ENCODE peak calls at places on chromosomes 16 and 17, in four cellular contexts. One of them, this sample, is unnamed.

GRCh38 chr17:75516619-75517276 is 420 bp downstream of the TSEN54 start:
- DNase-seq in ovary: peak; percentile 44
- DNase-seq in transverse colon: peak; percentile 41
- DNase-seq in psoas muscle: no peak
- DNase-seq in this sample: peak; percentile 88

GRCh38 chr17:66807182-66807581 is 27.7 kb upstream of the CACNG5 start:
- DNase-seq in ovary: no peak
- DNase-seq in transverse colon: no peak
- DNase-seq in psoas muscle: no peak
- DNase-seq in this sample: peak; percentile 80

GRCh38 chr17:48625502-48626201 is 506 bp downstream of the HOXB9 start:
- DNase-seq in ovary: no peak
- DNase-seq in transverse colon: peak; percentile 89
- DNase-seq in psoas muscle: no peak
- DNase-seq in this sample: no peak

GRCh38 chr16:87044829-87045228 is 272.4 kb downstream of the C16orf95 start:
- DNase-seq in ovary: no peak
- DNase-seq in transverse colon: no peak
- DNase-seq in psoas muscle: no peak
- DNase-seq in this sample: no peak

GRCh38 chr17:75561927-75562603 is 25.5 kb upstream of the MYO15B start:
- DNase-seq in ovary: no peak
- DNase-seq in transverse colon: no peak
- DNase-seq in psoas muscle: no peak
- DNase-seq in this sample: no peak

GRCh38 chr17:64216030-64216384 is 47.1 kb downstream of the TEX2 start:
- DNase-seq in ovary: no peak
- DNase-seq in transverse colon: no peak
- DNase-seq in psoas muscle: no peak
- DNase-seq in this sample: no peak

GRCh38 chr17:20223808-20224328 is 214.7 kb downstream of the SPECC1 start:
- DNase-seq in ovary: no peak
- DNase-seq in transverse colon: no peak
- DNase-seq in psoas muscle: no peak
- DNase-seq in this sample: no peak

GRCh38 chr17:58605986-58606385 is 85.9 kb downstream of the TEX14 start:
- DNase-seq in ovary: no peak
- DNase-seq in transverse colon: no peak
- DNase-seq in psoas muscle: no peak
- DNase-seq in this sample: no peak

GRCh38 chr17:39757931-39758873 is 20.5 kb downstream of the GRB7 start:
- DNase-seq in ovary: no peak
- DNase-seq in transverse colon: peak; percentile 26
- DNase-seq in psoas muscle: no peak
- DNase-seq in this sample: no peak

GRCh38 chr16:81265658-81266451 is 27.4 kb downstream of the BCO1 start:
- DNase-seq in ovary: peak; percentile 89
- DNase-seq in transverse colon: peak; percentile 85
- DNase-seq in psoas muscle: peak; percentile 75
- DNase-seq in this sample: no peak

GRCh38 chr16:19167710-19168172 is 299 bp upstream of the SYT17 start:
- DNase-seq in ovary: peak; percentile 25
- DNase-seq in transverse colon: peak; percentile 83
- DNase-seq in psoas muscle: peak; percentile 74
- DNase-seq in this sample: peak; percentile 74

GRCh38 chr16:65154321-65154720 is 32.5 kb upstream of the CDH11 start:
- DNase-seq in ovary: no peak
- DNase-seq in transverse colon: no peak
- DNase-seq in psoas muscle: no peak
- DNase-seq in this sample: no peak

GRCh38 chr16:8928467-8928957 is 35.2 kb downstream of the USP7 start:
- DNase-seq in ovary: peak; percentile 39
- DNase-seq in transverse colon: no peak
- DNase-seq in psoas muscle: no peak
- DNase-seq in this sample: no peak

GRCh38 chr16:30700491-30700890 is 1.5 kb downstream of the SRCAP start:
- DNase-seq in ovary: no peak
- DNase-seq in transverse colon: no peak
- DNase-seq in psoas muscle: no peak
- DNase-seq in this sample: no peak

GRCh38 chr17:18315498-18316360 is 636 bp downstream of the SMCR8 start:
- DNase-seq in ovary: no peak
- DNase-seq in transverse colon: peak; percentile 23
- DNase-seq in psoas muscle: no peak
- DNase-seq in this sample: no peak

GRCh38 chr17:75295220-75296158 is 6.3 kb upstream of the SLC25A19 start:
- DNase-seq in ovary: no peak
- DNase-seq in transverse colon: peak; percentile 38
- DNase-seq in psoas muscle: no peak
- DNase-seq in this sample: no peak

GRCh38 chr17:48818361-48818841 is 1.4 kb upstream of the TTLL6 start:
- DNase-seq in ovary: no peak
- DNase-seq in transverse colon: no peak
- DNase-seq in psoas muscle: no peak
- DNase-seq in this sample: no peak

GRCh38 chr16:28597692-28598261 is 927 bp upstream of the SULT1A2 start:
- DNase-seq in ovary: no peak
- DNase-seq in transverse colon: no peak
- DNase-seq in psoas muscle: no peak
- DNase-seq in this sample: peak; percentile 34

GRCh38 chr16:19601083-19601976 is 45.8 kb downstream of the VPS35L start:
- DNase-seq in ovary: peak; percentile 63
- DNase-seq in transverse colon: peak; percentile 13
- DNase-seq in psoas muscle: no peak
- DNase-seq in this sample: no peak

GRCh38 chr16:70470927-70471341 is 16.5 kb downstream of the FCSK start:
- DNase-seq in ovary: no peak
- DNase-seq in transverse colon: peak; percentile 26
- DNase-seq in psoas muscle: no peak
- DNase-seq in this sample: peak; percentile 28

GRCh38 chr17:52947418-52947817 is 788.9 kb upstream of the CA10 start:
- DNase-seq in ovary: no peak
- DNase-seq in transverse colon: no peak
- DNase-seq in psoas muscle: no peak
- DNase-seq in this sample: no peak

GRCh38 chr16:49578435-49579024 is 204.9 kb downstream of the C16orf78 start:
- DNase-seq in ovary: no peak
- DNase-seq in transverse colon: no peak
- DNase-seq in psoas muscle: no peak
- DNase-seq in this sample: no peak

GRCh38 chr16:78045865-78046581 is 23.7 kb downstream of the CLEC3A start:
- DNase-seq in ovary: peak; percentile 22
- DNase-seq in transverse colon: peak; percentile 41
- DNase-seq in psoas muscle: no peak
- DNase-seq in this sample: peak; percentile 92

GRCh38 chr17:73305845-73306836 is 5.7 kb downstream of the CDC42EP4 start:
- DNase-seq in ovary: no peak
- DNase-seq in transverse colon: no peak
- DNase-seq in psoas muscle: no peak
- DNase-seq in this sample: no peak

GRCh38 chr17:73302189-73302588 is 9.6 kb downstream of the CDC42EP4 start:
- DNase-seq in ovary: no peak
- DNase-seq in transverse colon: no peak
- DNase-seq in psoas muscle: no peak
- DNase-seq in this sample: no peak

GRCh38 chr17:73307130-73307529 is 4.7 kb downstream of the CDC42EP4 start:
- DNase-seq in ovary: no peak
- DNase-seq in transverse colon: peak; percentile 55
- DNase-seq in psoas muscle: no peak
- DNase-seq in this sample: peak; percentile 71

GRCh38 chr17:73304438-73304837 is 7.4 kb downstream of the CDC42EP4 start:
- DNase-seq in ovary: no peak
- DNase-seq in transverse colon: no peak
- DNase-seq in psoas muscle: no peak
- DNase-seq in this sample: no peak

DNA sequence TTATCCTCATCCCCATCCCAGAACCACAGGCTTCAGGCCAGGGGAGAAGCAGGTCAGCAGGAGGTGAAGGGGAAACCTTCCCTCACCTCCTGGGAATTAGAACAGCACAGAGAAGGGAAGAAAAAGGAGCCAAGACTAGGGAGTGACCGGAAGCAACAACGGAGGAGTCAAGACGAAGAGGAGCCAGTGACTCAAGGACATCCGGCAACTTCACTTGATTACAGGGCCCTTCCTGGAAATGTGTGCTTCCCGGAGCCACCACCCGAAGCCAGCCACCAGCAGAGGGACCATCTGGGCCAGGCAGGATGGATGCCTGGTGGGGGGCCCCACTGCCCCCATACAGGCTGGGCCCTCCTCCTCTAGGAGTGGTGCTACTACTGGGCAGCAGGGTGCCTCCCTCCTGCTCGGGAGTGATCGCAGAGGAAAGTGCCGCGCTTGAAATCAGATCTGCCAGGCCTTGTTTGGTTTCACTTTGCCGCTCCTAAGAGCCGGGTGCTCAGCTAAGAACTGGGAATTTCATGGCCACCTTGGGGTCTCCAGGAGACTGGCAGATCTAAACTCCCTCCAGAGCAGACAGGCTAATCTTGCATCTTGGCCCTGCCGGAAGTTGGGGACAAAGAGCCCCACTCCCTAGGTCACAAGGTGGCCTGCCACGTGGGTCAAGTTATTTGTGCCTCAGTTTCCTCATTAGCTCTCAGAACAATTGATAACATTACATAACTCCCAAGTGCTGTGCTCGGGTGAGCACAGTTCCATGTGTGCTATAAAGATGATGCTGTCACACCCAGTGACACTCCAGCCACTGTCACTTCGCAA is 6.6 kb downstream of the CDC42EP4 start:
- DNase-seq in ovary: peak; percentile 75
- DNase-seq in transverse colon: peak; percentile 65
- DNase-seq in psoas muscle: peak; percentile 79
- DNase-seq in this sample: peak; percentile 53
- H3K4me1 ChIP-seq in ovary: peaks cover 36% of the 10 kb centered on the region
- H3K4me1 ChIP-seq in transverse colon: peaks cover 94% of the 10 kb centered on the region
- H3K4me1 ChIP-seq in psoas muscle: peaks cover 39% of the 10 kb centered on the region
- H3K4me1 ChIP-seq in this sample: peaks cover 63% of the 10 kb centered on the region

GRCh38 chr16:2769100-2769529 is 8.0 kb downstream of the ELOB start:
- DNase-seq in ovary: no peak
- DNase-seq in transverse colon: no peak
- DNase-seq in psoas muscle: peak; percentile 58
- DNase-seq in this sample: no peak

GRCh38 chr16:2770781-2771111 is 6.3 kb downstream of the ELOB start:
- DNase-seq in ovary: no peak
- DNase-seq in transverse colon: no peak
- DNase-seq in psoas muscle: no peak
- DNase-seq in this sample: no peak

GRCh38 chr16:2769675-2770056 is 7.4 kb downstream of the ELOB start:
- DNase-seq in ovary: no peak
- DNase-seq in transverse colon: peak; percentile 89
- DNase-seq in psoas muscle: peak; percentile 59
- DNase-seq in this sample: no peak

GRCh38 chr16:2771496-2772402 is 5.3 kb downstream of the ELOB start:
- DNase-seq in ovary: no peak
- DNase-seq in transverse colon: no peak
- DNase-seq in psoas muscle: no peak
- DNase-seq in this sample: no peak

GRCh38 chr16:2770057-2770780 is 6.9 kb downstream of the ELOB start:
- DNase-seq in ovary: no peak
- DNase-seq in transverse colon: no peak
- DNase-seq in psoas muscle: peak; percentile 50
- DNase-seq in this sample: no peak
- TF ChIP-seq CTCF in ovary: no peak
- TF ChIP-seq CTCF in transverse colon: no peak
- TF ChIP-seq CTCF in psoas muscle: no peak
- TF ChIP-seq CTCF in this sample: no peak

GRCh38 chr16:68300736-68301459 is 9.8 kb downstream of the SLC7A6OS start:
- DNase-seq in ovary: no peak
- DNase-seq in transverse colon: no peak
- DNase-seq in psoas muscle: no peak
- DNase-seq in this sample: no peak
- H3K36me3 ChIP-seq in ovary: no peaks in the 10 kb centered on the region
- H3K36me3 ChIP-seq in transverse colon: peaks cover 4% of the 10 kb centered on the region
- H3K36me3 ChIP-seq in psoas muscle: peaks cover 9% of the 10 kb centered on the region
- H3K36me3 ChIP-seq in this sample: no peaks in the 10 kb centered on the region

GRCh38 chr16:84225571-84225970 is 14.2 kb downstream of the KCNG4 start:
- DNase-seq in ovary: no peak
- DNase-seq in transverse colon: no peak
- DNase-seq in psoas muscle: no peak
- DNase-seq in this sample: no peak
- H3K4me1 ChIP-seq in ovary: peaks cover 7% of the 10 kb centered on the region
- H3K4me1 ChIP-seq in transverse colon: peaks cover 11% of the 10 kb centered on the region
- H3K4me1 ChIP-seq in psoas muscle: peaks cover 2% of the 10 kb centered on the region
- H3K4me1 ChIP-seq in this sample: no peaks in the 10 kb centered on the region

DNA sequence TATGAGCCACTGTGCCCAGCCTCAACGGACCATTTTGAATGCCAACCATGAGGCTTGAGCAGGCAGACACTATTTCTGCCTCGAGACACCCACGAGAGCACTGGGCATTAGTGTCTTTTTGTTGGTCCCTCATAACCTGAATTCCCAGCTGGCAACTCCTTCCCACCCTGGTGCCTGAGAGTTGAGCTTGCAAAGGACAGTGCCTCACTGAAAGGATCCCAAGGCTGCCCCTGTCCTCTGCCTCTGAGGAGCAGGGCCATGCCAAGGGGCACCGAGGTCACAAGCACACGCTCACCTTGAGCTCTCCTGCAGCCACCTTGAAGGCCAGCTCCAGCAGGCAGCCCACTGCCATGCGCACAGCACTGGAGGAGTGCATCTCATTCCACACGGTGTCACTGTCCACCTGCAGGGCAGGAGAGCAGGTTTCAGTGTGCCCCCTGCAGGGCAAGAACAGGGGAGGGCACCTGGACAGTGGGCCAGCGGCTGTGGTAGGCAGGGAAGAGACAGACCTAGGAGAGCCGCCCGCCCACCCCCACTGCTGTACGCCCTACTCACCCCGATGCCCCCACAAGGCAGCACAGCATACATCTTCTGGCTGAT is 12.8 kb downstream of the G6PC3 start:
- DNase-seq in ovary: no peak
- DNase-seq in transverse colon: no peak
- DNase-seq in psoas muscle: no peak
- DNase-seq in this sample: no peak
- TF ChIP-seq CTCF in ovary: no peak
- TF ChIP-seq CTCF in transverse colon: no peak
- TF ChIP-seq CTCF in psoas muscle: peak; percentile 39
- TF ChIP-seq CTCF in this sample: no peak